ENCODE peak calls at places on chromosomes 16 and 17, in eight cellular contexts. One of them, this sample, is unnamed.

GRCh38 chr17:77281904-77282367 is 141.2 kb downstream of the SEC14L1 start:
- DNase-seq in esophagus muscularis mucosa: no peak
- DNase-seq in fibroblast of mammary gland: no peak
- DNase-seq in lung: no peak
- DNase-seq in fibroblast of lung: peak
- DNase-seq in BJ: no peak
- DNase-seq in upper lobe of right lung: peak
- DNase-seq in keratinocyte: no peak
- DNase-seq in this sample: no peak

GRCh38 chr16:51153275-51153991 is 2.4 kb upstream of the SALL1 start:
- DNase-seq in esophagus muscularis mucosa: no peak
- DNase-seq in fibroblast of mammary gland: no peak
- DNase-seq in lung: no peak
- DNase-seq in fibroblast of lung: peak
- DNase-seq in BJ: no peak
- DNase-seq in upper lobe of right lung: no peak
- DNase-seq in keratinocyte: no peak
- DNase-seq in this sample: no peak

GRCh38 chr17:6386041-6386630 is 48.8 kb downstream of the AIPL1 start:
- DNase-seq in esophagus muscularis mucosa: no peak
- DNase-seq in fibroblast of mammary gland: no peak
- DNase-seq in lung: no peak
- DNase-seq in fibroblast of lung: no peak
- DNase-seq in BJ: no peak
- DNase-seq in upper lobe of right lung: no peak
- DNase-seq in keratinocyte: no peak
- DNase-seq in this sample: no peak

GRCh38 chr17:40194821-40195220 is 17.6 kb downstream of the RAPGEFL1 start:
- DNase-seq in esophagus muscularis mucosa: no peak
- DNase-seq in fibroblast of mammary gland: no peak
- DNase-seq in lung: no peak
- DNase-seq in fibroblast of lung: no peak
- DNase-seq in BJ: no peak
- DNase-seq in upper lobe of right lung: no peak
- DNase-seq in keratinocyte: no peak
- DNase-seq in this sample: no peak

GRCh38 chr17:5000237-5000639 is 2.5 kb downstream of the KIF1C start:
- DNase-seq in esophagus muscularis mucosa: no peak
- DNase-seq in fibroblast of mammary gland: peak
- DNase-seq in lung: peak
- DNase-seq in fibroblast of lung: no peak
- DNase-seq in BJ: no peak
- DNase-seq in upper lobe of right lung: peak
- DNase-seq in keratinocyte: no peak
- DNase-seq in this sample: peak

GRCh38 chr16:56651586-56651985 is at the start of gene MT1B:
- DNase-seq in esophagus muscularis mucosa: no peak
- DNase-seq in fibroblast of mammary gland: no peak
- DNase-seq in lung: no peak
- DNase-seq in fibroblast of lung: no peak
- DNase-seq in BJ: no peak
- DNase-seq in upper lobe of right lung: no peak
- DNase-seq in keratinocyte: no peak
- DNase-seq in this sample: no peak

GRCh38 chr17:81870978-81871386 is at the start of gene ARHGDIA:
- DNase-seq in esophagus muscularis mucosa: no peak
- DNase-seq in fibroblast of mammary gland: peak
- DNase-seq in lung: no peak
- DNase-seq in fibroblast of lung: no peak
- DNase-seq in BJ: no peak
- DNase-seq in upper lobe of right lung: no peak
- DNase-seq in keratinocyte: no peak
- DNase-seq in this sample: no peak

GRCh38 chr16:87424260-87424659 is 32.1 kb downstream of the MAP1LC3B start:
- DNase-seq in esophagus muscularis mucosa: no peak
- DNase-seq in fibroblast of mammary gland: no peak
- DNase-seq in lung: no peak
- DNase-seq in fibroblast of lung: no peak
- DNase-seq in BJ: no peak
- DNase-seq in upper lobe of right lung: no peak
- DNase-seq in keratinocyte: no peak
- DNase-seq in this sample: no peak

GRCh38 chr17:55760643-55761355 is 9.9 kb downstream of the PCTP start:
- DNase-seq in esophagus muscularis mucosa: no peak
- DNase-seq in fibroblast of mammary gland: no peak
- DNase-seq in lung: no peak
- DNase-seq in fibroblast of lung: peak
- DNase-seq in BJ: no peak
- DNase-seq in upper lobe of right lung: no peak
- DNase-seq in keratinocyte: no peak
- DNase-seq in this sample: no peak

GRCh38 chr16:17748005-17748719 is 277.4 kb upstream of the XYLT1 start:
- DNase-seq in esophagus muscularis mucosa: no peak
- DNase-seq in fibroblast of mammary gland: no peak
- DNase-seq in lung: no peak
- DNase-seq in fibroblast of lung: no peak
- DNase-seq in BJ: no peak
- DNase-seq in upper lobe of right lung: no peak
- DNase-seq in keratinocyte: no peak
- DNase-seq in this sample: no peak

GRCh38 chr17:43556292-43556691 is 10.2 kb upstream of the ETV4 start:
- DNase-seq in esophagus muscularis mucosa: no peak
- DNase-seq in fibroblast of mammary gland: peak
- DNase-seq in lung: peak
- DNase-seq in fibroblast of lung: peak
- DNase-seq in BJ: peak
- DNase-seq in upper lobe of right lung: peak
- DNase-seq in keratinocyte: no peak
- DNase-seq in this sample: peak

GRCh38 chr17:4743898-4744297 is 4.2 kb upstream of the CXCL16 start:
- DNase-seq in esophagus muscularis mucosa: no peak
- DNase-seq in fibroblast of mammary gland: no peak
- DNase-seq in lung: no peak
- DNase-seq in fibroblast of lung: no peak
- DNase-seq in BJ: no peak
- DNase-seq in upper lobe of right lung: no peak
- DNase-seq in keratinocyte: no peak
- DNase-seq in this sample: no peak

GRCh38 chr16:85812811-85813700 is 13.6 kb downstream of the COX4I1 start:
- DNase-seq in esophagus muscularis mucosa: no peak
- DNase-seq in fibroblast of mammary gland: no peak
- DNase-seq in lung: no peak
- DNase-seq in fibroblast of lung: no peak
- DNase-seq in BJ: no peak
- DNase-seq in upper lobe of right lung: peak
- DNase-seq in keratinocyte: no peak
- DNase-seq in this sample: no peak

GRCh38 chr17:72514888-72515287 is 394.1 kb downstream of the SOX9 start:
- DNase-seq in esophagus muscularis mucosa: no peak
- DNase-seq in fibroblast of mammary gland: peak
- DNase-seq in lung: no peak
- DNase-seq in fibroblast of lung: peak
- DNase-seq in BJ: no peak
- DNase-seq in upper lobe of right lung: no peak
- DNase-seq in keratinocyte: no peak
- DNase-seq in this sample: peak

GRCh38 chr17:80899402-80900268 is 92.0 kb upstream of the CHMP6 start:
- DNase-seq in esophagus muscularis mucosa: no peak
- DNase-seq in fibroblast of mammary gland: peak
- DNase-seq in lung: peak
- DNase-seq in fibroblast of lung: peak
- DNase-seq in BJ: no peak
- DNase-seq in upper lobe of right lung: peak
- DNase-seq in keratinocyte: no peak
- DNase-seq in this sample: peak

GRCh38 chr17:75764711-75765421 is at the start of gene GALK1:
- DNase-seq in esophagus muscularis mucosa: no peak
- DNase-seq in fibroblast of mammary gland: peak
- DNase-seq in lung: peak
- DNase-seq in fibroblast of lung: peak
- DNase-seq in BJ: no peak
- DNase-seq in upper lobe of right lung: peak
- DNase-seq in keratinocyte: no peak
- DNase-seq in this sample: peak
- TF ChIP-seq CTCF in esophagus muscularis mucosa: peak
- TF ChIP-seq CTCF in fibroblast of mammary gland: peak
- TF ChIP-seq CTCF in lung: peak
- TF ChIP-seq CTCF in fibroblast of lung: no peak
- TF ChIP-seq CTCF in BJ: peak
- TF ChIP-seq CTCF in upper lobe of right lung: peak
- TF ChIP-seq CTCF in keratinocyte: peak
- TF ChIP-seq CTCF in this sample: peak

GRCh38 chr17:57956311-57957119 is 1.3 kb upstream of the CUEDC1 start:
- DNase-seq in esophagus muscularis mucosa: no peak
- DNase-seq in fibroblast of mammary gland: no peak
- DNase-seq in lung: no peak
- DNase-seq in fibroblast of lung: no peak
- DNase-seq in BJ: no peak
- DNase-seq in upper lobe of right lung: peak
- DNase-seq in keratinocyte: no peak
- DNase-seq in this sample: no peak

GRCh38 chr17:57954421-57955182 is 610 bp downstream of the CUEDC1 start:
- DNase-seq in esophagus muscularis mucosa: peak
- DNase-seq in fibroblast of mammary gland: peak
- DNase-seq in lung: peak
- DNase-seq in fibroblast of lung: peak
- DNase-seq in BJ: no peak
- DNase-seq in upper lobe of right lung: peak
- DNase-seq in keratinocyte: no peak
- DNase-seq in this sample: peak

GRCh38 chr17:57953703-57954420 is 1.4 kb downstream of the CUEDC1 start:
- DNase-seq in esophagus muscularis mucosa: no peak
- DNase-seq in fibroblast of mammary gland: no peak
- DNase-seq in lung: no peak
- DNase-seq in fibroblast of lung: no peak
- DNase-seq in BJ: no peak
- DNase-seq in upper lobe of right lung: peak
- DNase-seq in keratinocyte: no peak
- DNase-seq in this sample: no peak

GRCh38 chr17:57957120-57957850 is 2.1 kb upstream of the CUEDC1 start:
- DNase-seq in esophagus muscularis mucosa: peak
- DNase-seq in fibroblast of mammary gland: no peak
- DNase-seq in lung: no peak
- DNase-seq in fibroblast of lung: no peak
- DNase-seq in BJ: no peak
- DNase-seq in upper lobe of right lung: peak
- DNase-seq in keratinocyte: no peak
- DNase-seq in this sample: no peak

DNA sequence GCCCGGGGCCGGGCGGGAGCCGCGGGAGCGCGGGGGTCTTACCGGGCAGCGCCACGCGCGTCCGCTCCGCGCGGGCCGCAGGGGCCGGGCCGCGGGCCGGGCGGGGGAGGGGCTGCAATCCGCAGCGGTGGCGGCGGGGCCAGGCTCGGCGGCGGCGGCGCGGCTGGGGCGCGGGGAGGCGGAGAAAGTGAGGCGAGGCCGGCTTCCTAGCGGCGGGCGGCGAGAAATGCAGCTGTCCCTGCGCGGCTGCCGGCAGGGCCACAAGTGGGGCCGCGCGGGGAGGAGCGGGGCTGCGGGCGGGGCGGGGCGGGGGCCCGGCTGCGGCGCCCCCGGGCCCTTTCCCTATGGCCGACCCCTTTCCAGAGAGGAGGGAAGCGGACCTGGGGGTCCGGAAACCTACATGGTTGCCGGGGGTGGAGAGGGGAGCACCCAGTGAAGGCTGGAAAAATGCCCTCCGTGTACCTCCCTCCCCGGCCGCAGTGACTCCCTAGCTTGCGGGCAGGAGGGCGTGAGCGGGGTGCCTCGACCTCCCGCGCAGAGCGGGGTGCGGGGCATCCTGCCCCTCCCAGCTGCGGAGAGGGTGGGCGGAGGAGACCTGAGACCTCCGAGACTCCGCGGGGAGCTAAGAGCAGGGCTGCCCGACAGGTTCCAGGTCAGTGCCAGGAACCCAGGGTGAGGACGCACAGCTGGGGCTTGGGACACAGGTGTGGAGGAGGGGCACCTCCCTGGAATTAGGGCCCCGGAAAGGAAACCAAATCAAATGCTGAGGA is at the start of gene CUEDC1:
- DNase-seq in esophagus muscularis mucosa: peak
- DNase-seq in fibroblast of mammary gland: peak
- DNase-seq in lung: peak
- DNase-seq in fibroblast of lung: peak
- DNase-seq in BJ: no peak
- DNase-seq in upper lobe of right lung: peak
- DNase-seq in keratinocyte: no peak
- DNase-seq in this sample: peak
- TF ChIP-seq CTCF in esophagus muscularis mucosa: peak
- TF ChIP-seq CTCF in fibroblast of mammary gland: peak
- TF ChIP-seq CTCF in lung: no peak
- TF ChIP-seq CTCF in fibroblast of lung: no peak
- TF ChIP-seq CTCF in BJ: peak
- TF ChIP-seq CTCF in upper lobe of right lung: peak
- TF ChIP-seq CTCF in keratinocyte: peak
- TF ChIP-seq CTCF in this sample: no peak

DNA sequence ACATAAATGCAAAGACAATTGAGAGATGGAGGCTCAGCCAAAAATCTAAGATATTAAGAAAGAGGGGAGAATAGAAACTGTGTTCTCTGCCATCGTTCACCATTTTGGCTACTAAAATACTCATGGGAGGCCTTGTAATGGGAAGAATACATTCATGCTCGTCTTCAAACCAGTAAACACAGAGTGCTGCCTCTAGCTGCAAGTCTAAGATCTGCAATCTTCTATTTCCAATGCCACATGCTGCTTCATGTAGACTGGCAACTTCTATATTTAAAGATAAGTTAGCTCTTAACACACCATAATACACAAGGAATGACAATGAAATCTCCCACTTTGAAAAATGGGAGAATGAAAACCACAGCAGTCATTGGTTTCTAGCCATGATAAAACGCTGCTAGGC is 387.3 kb downstream of the HS3ST3B1 start:
- DNase-seq in esophagus muscularis mucosa: no peak
- DNase-seq in fibroblast of mammary gland: peak
- DNase-seq in lung: no peak
- DNase-seq in fibroblast of lung: no peak
- DNase-seq in BJ: no peak
- DNase-seq in upper lobe of right lung: no peak
- DNase-seq in keratinocyte: no peak
- DNase-seq in this sample: no peak
- TF ChIP-seq CTCF in esophagus muscularis mucosa: no peak
- TF ChIP-seq CTCF in fibroblast of mammary gland: peak
- TF ChIP-seq CTCF in lung: no peak
- TF ChIP-seq CTCF in fibroblast of lung: no peak
- TF ChIP-seq CTCF in BJ: no peak
- TF ChIP-seq CTCF in upper lobe of right lung: no peak
- TF ChIP-seq CTCF in keratinocyte: peak
- TF ChIP-seq CTCF in this sample: peak

DNA sequence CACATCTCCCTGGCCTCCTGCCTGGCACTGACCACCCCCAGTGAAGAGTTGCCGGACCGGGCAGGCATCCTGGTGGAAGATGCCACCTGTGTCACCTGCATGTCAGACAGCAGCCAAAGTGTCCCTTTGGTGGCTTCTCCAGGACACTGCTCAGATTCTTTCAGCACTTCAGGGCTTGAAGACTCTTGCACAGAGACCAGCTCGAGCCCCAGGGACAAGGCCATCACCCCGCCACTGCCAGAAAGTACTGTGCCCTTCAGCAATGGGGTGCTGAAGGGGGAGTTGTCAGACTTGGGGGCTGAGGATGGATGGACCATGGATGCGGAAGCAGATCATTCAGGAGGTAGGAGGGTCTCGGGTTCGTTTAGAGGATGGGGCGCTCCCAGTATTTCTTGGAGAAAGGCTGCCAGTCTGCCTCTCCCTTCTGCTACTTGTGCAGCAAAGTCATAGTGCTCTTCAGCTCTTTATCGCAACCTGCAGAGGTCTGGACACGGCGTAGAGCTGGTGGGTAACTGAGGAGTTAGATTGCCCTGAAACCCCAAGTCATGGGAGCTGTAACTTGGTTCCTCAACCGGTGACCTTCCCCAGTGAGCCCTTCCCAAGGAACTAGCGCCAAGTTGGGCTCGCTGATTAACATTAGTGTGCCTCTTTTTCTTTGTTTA is 21.9 kb downstream of the AKAP1 start:
- DNase-seq in esophagus muscularis mucosa: no peak
- DNase-seq in fibroblast of mammary gland: no peak
- DNase-seq in lung: no peak
- DNase-seq in fibroblast of lung: no peak
- DNase-seq in BJ: no peak
- DNase-seq in upper lobe of right lung: no peak
- DNase-seq in keratinocyte: no peak
- DNase-seq in this sample: no peak
- TF ChIP-seq CTCF in esophagus muscularis mucosa: no peak
- TF ChIP-seq CTCF in fibroblast of mammary gland: no peak
- TF ChIP-seq CTCF in lung: no peak
- TF ChIP-seq CTCF in fibroblast of lung: no peak
- TF ChIP-seq CTCF in BJ: no peak
- TF ChIP-seq CTCF in upper lobe of right lung: no peak
- TF ChIP-seq CTCF in keratinocyte: no peak
- TF ChIP-seq CTCF in this sample: no peak

This sample was measured in fibroblast of villous mesenchyme.